ENCODE peak calls at places on chromosomes 13 and 19, in seven cellular contexts. One of them, this sample, is unnamed.

GRCh38 chr19:35009424-35010415 is 9.6 kb downstream of the GRAMD1A start:
- DNase-seq in sigmoid colon: peak; percentile 59
- DNase-seq in bronchial epithelial cell: no peak
- DNase-seq in upper lobe of right lung: no peak
- DNase-seq in AG04449: no peak
- DNase-seq in Peyer's patch: no peak
- DNase-seq in colonic mucosa: no peak
- DNase-seq in this sample: no peak

GRCh38 chr19:2243274-2244121 is 5.6 kb upstream of the AMH start:
- DNase-seq in bronchial epithelial cell: no peak
- DNase-seq in colonic mucosa: no peak
- DNase-seq in sigmoid colon: no peak
- DNase-seq in AG04449: no peak
- DNase-seq in upper lobe of right lung: no peak
- DNase-seq in Peyer's patch: peak; percentile 77
- DNase-seq in this sample: no peak

GRCh38 chr19:8340341-8341096 is 2.5 kb downstream of the KANK3 start:
- DNase-seq in Peyer's patch: peak; percentile 62
- DNase-seq in colonic mucosa: no peak
- DNase-seq in sigmoid colon: peak; percentile 87
- DNase-seq in bronchial epithelial cell: no peak
- DNase-seq in AG04449: no peak
- DNase-seq in upper lobe of right lung: peak; percentile 81
- DNase-seq in this sample: no peak

GRCh38 chr19:294819-295686 is 3.9 kb upstream of the PLPP2 start:
- DNase-seq in sigmoid colon: no peak
- DNase-seq in Peyer's patch: peak; percentile 70
- DNase-seq in colonic mucosa: peak; percentile 42
- DNase-seq in upper lobe of right lung: peak; percentile 77
- DNase-seq in bronchial epithelial cell: no peak
- DNase-seq in AG04449: no peak
- DNase-seq in this sample: peak; percentile 40

GRCh38 chr13:111926501-111927180 is 140.3 kb upstream of the SOX1 start:
- DNase-seq in bronchial epithelial cell: no peak
- DNase-seq in sigmoid colon: no peak
- DNase-seq in colonic mucosa: no peak
- DNase-seq in AG04449: no peak
- DNase-seq in upper lobe of right lung: peak; percentile 30
- DNase-seq in Peyer's patch: no peak
- DNase-seq in this sample: no peak

GRCh38 chr19:14425696-14426138 is 6.6 kb upstream of the DDX39A start:
- DNase-seq in upper lobe of right lung: no peak
- DNase-seq in Peyer's patch: no peak
- DNase-seq in AG04449: no peak
- DNase-seq in sigmoid colon: no peak
- DNase-seq in colonic mucosa: no peak
- DNase-seq in bronchial epithelial cell: no peak
- DNase-seq in this sample: peak; percentile 45

GRCh38 chr19:3243851-3244700 is 19.6 kb downstream of the CELF5 start:
- DNase-seq in upper lobe of right lung: no peak
- DNase-seq in colonic mucosa: peak; percentile 63
- DNase-seq in Peyer's patch: peak; percentile 52
- DNase-seq in sigmoid colon: no peak
- DNase-seq in bronchial epithelial cell: peak; percentile 47
- DNase-seq in AG04449: no peak
- DNase-seq in this sample: peak; percentile 66

GRCh38 chr13:73720216-73720840 is 413.9 kb downstream of the KLF12 start:
- DNase-seq in bronchial epithelial cell: peak; percentile 71
- DNase-seq in Peyer's patch: no peak
- DNase-seq in upper lobe of right lung: no peak
- DNase-seq in colonic mucosa: no peak
- DNase-seq in AG04449: no peak
- DNase-seq in sigmoid colon: no peak
- DNase-seq in this sample: peak; percentile 74

GRCh38 chr19:34639491-34640085 is 37.4 kb downstream of the SCGB2B2 start:
- DNase-seq in AG04449: peak; percentile 10
- DNase-seq in upper lobe of right lung: no peak
- DNase-seq in colonic mucosa: peak; percentile 71
- DNase-seq in sigmoid colon: no peak
- DNase-seq in bronchial epithelial cell: peak; percentile 42
- DNase-seq in Peyer's patch: peak; percentile 66
- DNase-seq in this sample: peak; percentile 63

GRCh38 chr19:8304841-8305621 is 3.1 kb downstream of the CD320 start:
- DNase-seq in sigmoid colon: peak; percentile 60
- DNase-seq in colonic mucosa: peak; percentile 25
- DNase-seq in upper lobe of right lung: peak; percentile 66
- DNase-seq in Peyer's patch: peak; percentile 47
- DNase-seq in AG04449: no peak
- DNase-seq in bronchial epithelial cell: no peak
- DNase-seq in this sample: no peak

GRCh38 chr13:81639984-81640582 is 1299.2 kb upstream of the SPRY2 start:
- DNase-seq in bronchial epithelial cell: peak; percentile 32
- DNase-seq in sigmoid colon: no peak
- DNase-seq in colonic mucosa: no peak
- DNase-seq in upper lobe of right lung: no peak
- DNase-seq in AG04449: no peak
- DNase-seq in Peyer's patch: no peak
- DNase-seq in this sample: peak; percentile 51

GRCh38 chr19:38877781-38878574 is at the start of gene RINL:
- DNase-seq in colonic mucosa: peak; percentile 49
- DNase-seq in AG04449: no peak
- DNase-seq in bronchial epithelial cell: peak; percentile 21
- DNase-seq in Peyer's patch: peak; percentile 92
- DNase-seq in sigmoid colon: no peak
- DNase-seq in upper lobe of right lung: peak; percentile 76
- DNase-seq in this sample: no peak

GRCh38 chr19:49786432-49786831 is 19.6 kb downstream of the AP2A1 start:
- DNase-seq in colonic mucosa: no peak
- DNase-seq in Peyer's patch: no peak
- DNase-seq in sigmoid colon: no peak
- DNase-seq in upper lobe of right lung: no peak
- DNase-seq in bronchial epithelial cell: peak; percentile 52
- DNase-seq in AG04449: no peak
- DNase-seq in this sample: peak; percentile 71

GRCh38 chr19:35204799-35205732 is 23.5 kb downstream of the FAM187B start:
- DNase-seq in sigmoid colon: no peak
- DNase-seq in AG04449: no peak
- DNase-seq in colonic mucosa: peak; percentile 39
- DNase-seq in bronchial epithelial cell: no peak
- DNase-seq in Peyer's patch: peak; percentile 81
- DNase-seq in upper lobe of right lung: no peak
- DNase-seq in this sample: no peak

GRCh38 chr13:107788464-107789165 is 426.7 kb downstream of the LIG4 start:
- DNase-seq in sigmoid colon: no peak
- DNase-seq in Peyer's patch: no peak
- DNase-seq in AG04449: no peak
- DNase-seq in bronchial epithelial cell: no peak
- DNase-seq in upper lobe of right lung: no peak
- DNase-seq in colonic mucosa: no peak
- DNase-seq in this sample: no peak

GRCh38 chr13:109211616-109212015 is 574.8 kb downstream of the IRS2 start:
- DNase-seq in sigmoid colon: no peak
- DNase-seq in colonic mucosa: no peak
- DNase-seq in Peyer's patch: no peak
- DNase-seq in upper lobe of right lung: no peak
- DNase-seq in bronchial epithelial cell: peak; percentile 52
- DNase-seq in AG04449: no peak
- DNase-seq in this sample: peak; percentile 72

GRCh38 chr13:58165617-58166016 is 534.1 kb downstream of the PCDH17 start:
- DNase-seq in AG04449: no peak
- DNase-seq in Peyer's patch: no peak
- DNase-seq in bronchial epithelial cell: no peak
- DNase-seq in upper lobe of right lung: no peak
- DNase-seq in sigmoid colon: no peak
- DNase-seq in colonic mucosa: no peak
- DNase-seq in this sample: no peak

GRCh38 chr19:16821081-16821480 is 8.1 kb upstream of the SIN3B start:
- DNase-seq in colonic mucosa: no peak
- DNase-seq in bronchial epithelial cell: peak; percentile 90
- DNase-seq in Peyer's patch: no peak
- DNase-seq in upper lobe of right lung: no peak
- DNase-seq in sigmoid colon: no peak
- DNase-seq in AG04449: no peak
- DNase-seq in this sample: peak; percentile 91

GRCh38 chr13:96218475-96218874 is 128.6 kb downstream of the HS6ST3 start:
- DNase-seq in upper lobe of right lung: no peak
- DNase-seq in sigmoid colon: no peak
- DNase-seq in bronchial epithelial cell: no peak
- DNase-seq in colonic mucosa: no peak
- DNase-seq in AG04449: no peak
- DNase-seq in Peyer's patch: no peak
- DNase-seq in this sample: no peak

GRCh38 chr19:31668916-31669315 is 319.7 kb upstream of the TSHZ3 start:
- DNase-seq in colonic mucosa: no peak
- DNase-seq in AG04449: no peak
- DNase-seq in bronchial epithelial cell: no peak
- DNase-seq in Peyer's patch: no peak
- DNase-seq in sigmoid colon: no peak
- DNase-seq in upper lobe of right lung: no peak
- DNase-seq in this sample: no peak

GRCh38 chr19:47228937-47229673 is 1.9 kb downstream of the BBC3 start:
- DNase-seq in AG04449: no peak
- DNase-seq in colonic mucosa: peak; percentile 58
- DNase-seq in bronchial epithelial cell: no peak
- DNase-seq in Peyer's patch: peak; percentile 62
- DNase-seq in upper lobe of right lung: peak; percentile 67
- DNase-seq in sigmoid colon: peak; percentile 67
- DNase-seq in this sample: peak; percentile 47

GRCh38 chr19:23415561-23416191 is 20.4 kb upstream of the ZNF91 start:
- DNase-seq in AG04449: no peak
- DNase-seq in sigmoid colon: no peak
- DNase-seq in upper lobe of right lung: peak; percentile 69
- DNase-seq in colonic mucosa: peak; percentile 91
- DNase-seq in bronchial epithelial cell: peak; percentile 12
- DNase-seq in Peyer's patch: peak; percentile 82
- DNase-seq in this sample: peak; percentile 50

GRCh38 chr19:4456566-4456842 is 1.1 kb downstream of the UBXN6 start:
- DNase-seq in sigmoid colon: peak; percentile 80
- DNase-seq in colonic mucosa: peak; percentile 45
- DNase-seq in bronchial epithelial cell: peak; percentile 54
- DNase-seq in Peyer's patch: no peak
- DNase-seq in upper lobe of right lung: no peak
- DNase-seq in AG04449: no peak
- DNase-seq in this sample: peak; percentile 70

GRCh38 chr13:54733639-54734038 is 1705.0 kb downstream of the OLFM4 start:
- DNase-seq in bronchial epithelial cell: no peak
- DNase-seq in colonic mucosa: no peak
- DNase-seq in Peyer's patch: no peak
- DNase-seq in upper lobe of right lung: no peak
- DNase-seq in sigmoid colon: no peak
- DNase-seq in AG04449: no peak
- DNase-seq in this sample: no peak
- TF ChIP-seq CTCF in bronchial epithelial cell: no peak
- TF ChIP-seq CTCF in colonic mucosa: no peak
- TF ChIP-seq CTCF in Peyer's patch: no peak
- TF ChIP-seq CTCF in upper lobe of right lung: no peak
- TF ChIP-seq CTCF in sigmoid colon: no peak
- TF ChIP-seq CTCF in AG04449: no peak
- TF ChIP-seq CTCF in this sample: no peak

GRCh38 chr19:18416778-18417249 is 2.4 kb upstream of the SSBP4 start:
- DNase-seq in colonic mucosa: peak; percentile 85
- DNase-seq in Peyer's patch: peak; percentile 86
- DNase-seq in AG04449: no peak
- DNase-seq in upper lobe of right lung: peak; percentile 91
- DNase-seq in sigmoid colon: peak; percentile 95
- DNase-seq in bronchial epithelial cell: no peak
- DNase-seq in this sample: peak; percentile 51
- H3K4me3 ChIP-seq in colonic mucosa: peak overlapping the region; percentile 28
- H3K4me3 ChIP-seq in Peyer's patch: peak overlapping the region; percentile 63
- H3K4me3 ChIP-seq in AG04449: peak overlapping the region; percentile 45
- H3K4me3 ChIP-seq in upper lobe of right lung: peak overlapping the region; percentile 72
- H3K4me3 ChIP-seq in sigmoid colon: peak overlapping the region; percentile 74
- H3K4me3 ChIP-seq in bronchial epithelial cell: peak overlapping the region; percentile 30
- H3K4me3 ChIP-seq in this sample: peak overlapping the region; percentile 25

GRCh38 chr13:99604636-99605035 is 103.4 kb downstream of the TM9SF2 start:
- DNase-seq in AG04449: no peak
- DNase-seq in upper lobe of right lung: no peak
- DNase-seq in sigmoid colon: no peak
- DNase-seq in bronchial epithelial cell: no peak
- DNase-seq in Peyer's patch: no peak
- DNase-seq in colonic mucosa: no peak
- DNase-seq in this sample: no peak

GRCh38 chr13:99601535-99601934 is 100.3 kb downstream of the TM9SF2 start:
- DNase-seq in upper lobe of right lung: no peak
- DNase-seq in AG04449: no peak
- DNase-seq in sigmoid colon: no peak
- DNase-seq in bronchial epithelial cell: no peak
- DNase-seq in colonic mucosa: no peak
- DNase-seq in Peyer's patch: no peak
- DNase-seq in this sample: no peak

GRCh38 chr13:99605417-99606321 is 104.4 kb downstream of the TM9SF2 start:
- DNase-seq in sigmoid colon: no peak
- DNase-seq in Peyer's patch: peak; percentile 86
- DNase-seq in colonic mucosa: peak; percentile 77
- DNase-seq in AG04449: no peak
- DNase-seq in upper lobe of right lung: peak; percentile 72
- DNase-seq in bronchial epithelial cell: peak; percentile 49
- DNase-seq in this sample: peak; percentile 45

GRCh38 chr13:99596180-99596579 is 94.9 kb downstream of the TM9SF2 start:
- DNase-seq in AG04449: no peak
- DNase-seq in upper lobe of right lung: no peak
- DNase-seq in bronchial epithelial cell: no peak
- DNase-seq in Peyer's patch: no peak
- DNase-seq in colonic mucosa: no peak
- DNase-seq in sigmoid colon: no peak
- DNase-seq in this sample: no peak

GRCh38 chr13:99600318-99600717 is 99.0 kb downstream of the TM9SF2 start:
- DNase-seq in sigmoid colon: no peak
- DNase-seq in Peyer's patch: no peak
- DNase-seq in colonic mucosa: no peak
- DNase-seq in bronchial epithelial cell: no peak
- DNase-seq in AG04449: no peak
- DNase-seq in upper lobe of right lung: no peak
- DNase-seq in this sample: no peak
- TF ChIP-seq CTCF in sigmoid colon: no peak
- TF ChIP-seq CTCF in Peyer's patch: no peak
- TF ChIP-seq CTCF in colonic mucosa: no peak
- TF ChIP-seq CTCF in bronchial epithelial cell: no peak
- TF ChIP-seq CTCF in AG04449: no peak
- TF ChIP-seq CTCF in upper lobe of right lung: no peak
- TF ChIP-seq CTCF in this sample: no peak

DNA sequence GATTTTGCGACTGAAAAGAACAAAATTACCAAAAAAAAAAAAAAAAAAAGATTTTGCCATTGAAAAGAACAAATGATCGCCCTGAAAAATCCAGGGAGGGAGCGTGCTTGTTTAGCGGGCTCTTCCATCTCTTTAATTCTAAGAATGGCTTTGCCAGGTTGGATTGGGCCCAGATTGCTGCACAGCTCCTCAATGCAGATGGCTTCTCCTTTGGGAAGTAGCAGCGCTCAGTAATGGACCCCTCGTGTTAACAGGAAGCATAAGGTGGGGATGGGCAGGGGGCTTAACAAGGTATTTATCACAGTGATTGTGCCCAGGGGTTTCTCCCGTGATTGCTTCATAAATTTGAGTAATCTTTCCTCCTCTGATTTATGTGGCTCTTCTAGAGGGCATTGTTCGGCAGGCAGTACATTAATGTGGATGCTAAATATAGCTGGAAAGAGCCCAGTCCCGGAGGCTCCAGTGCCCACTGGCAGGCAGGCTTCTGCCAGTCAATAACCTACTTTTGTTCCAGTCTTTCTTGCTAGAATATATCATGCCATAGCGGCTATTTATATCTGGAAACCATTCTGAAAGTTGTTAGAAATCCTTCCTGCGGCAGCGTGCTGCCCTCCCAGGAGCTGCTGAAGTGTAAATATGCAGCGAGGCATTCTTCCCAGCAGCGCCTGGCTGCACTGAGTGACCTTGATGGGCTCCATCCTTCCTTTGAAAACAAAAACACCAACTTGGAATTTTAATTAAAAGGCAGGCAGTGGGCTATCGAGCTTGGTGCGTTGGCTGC is 64.9 kb downstream of the FGF9 start:
- DNase-seq in upper lobe of right lung: no peak
- DNase-seq in Peyer's patch: no peak
- DNase-seq in bronchial epithelial cell: no peak
- DNase-seq in colonic mucosa: no peak
- DNase-seq in AG04449: no peak
- DNase-seq in sigmoid colon: no peak
- DNase-seq in this sample: no peak
- H3K4me3 ChIP-seq in upper lobe of right lung: no peak overlapping the region
- H3K4me3 ChIP-seq in Peyer's patch: no peak overlapping the region
- H3K4me3 ChIP-seq in bronchial epithelial cell: no peak overlapping the region
- H3K4me3 ChIP-seq in colonic mucosa: no peak overlapping the region
- H3K4me3 ChIP-seq in AG04449: no peak overlapping the region
- H3K4me3 ChIP-seq in sigmoid colon: peak overlapping the region; percentile 25
- H3K4me3 ChIP-seq in this sample: no peak overlapping the region